ENCODE peak calls at places on chromosomes 4 and X, in seven cellular contexts. R is right lobe of liver, H is lower leg skin, S is cardiac fibroblast, Q is A549, E is pancreas, U is AG04450. B is an unnamed sample.

GRCh38 chr4:113958766-113959540 is 20.5 kb downstream of the ARSJ start:
- DNase-seq in S (peak), U (peak), R (no peak), Q (peak), H (no peak), E (no peak), B (peak)

GRCh38 chr4:81922271-81922775 is 450.6 kb upstream of the RASGEF1B start:
- DNase-seq in S (no peak), E (no peak), R (no peak), U (no peak), Q (no peak), H (no peak), B (no peak)

GRCh38 chr4:64713256-64713840 is 304.1 kb upstream of the TECRL start:
- DNase-seq in Q (peak), U (no peak), R (no peak), S (peak), H (no peak), E (no peak), B (no peak)

GRCh38 chr4:8267077-8267476 is 2.5 kb upstream of the HTRA3 start:
- DNase-seq in E (peak), U (no peak), Q (peak), S (peak), H (no peak), R (peak), B (peak)

GRCh38 chr4:173516621-173517612 is 13.1 kb downstream of the HAND2 start:
- DNase-seq in E (no peak), U (no peak), Q (no peak), H (no peak), S (peak), R (no peak), B (no peak)

GRCh38 chr4:30716158-30716557 is 4.0 kb upstream of the PCDH7 start:
- DNase-seq in H (no peak), R (no peak), S (peak), U (no peak), Q (peak), E (no peak), B (peak)

GRCh38 chr4:16659120-16659519 is 239.3 kb downstream of the LDB2 start:
- DNase-seq in H (no peak), S (no peak), E (no peak), U (no peak), R (no peak), Q (no peak), B (no peak)

GRCh38 chrX:23008431-23009099 is 8.8 kb downstream of the DDX53 start:
- DNase-seq in U (no peak), Q (peak), E (no peak), H (no peak), R (no peak), S (peak), B (peak)

GRCh38 chrX:7266261-7266660 is 118.3 kb upstream of the PUDP start:
- DNase-seq in U (no peak), R (no peak), Q (no peak), H (no peak), E (no peak), S (no peak), B (peak)

GRCh38 chr4:12846368-12846767 is 637.8 kb downstream of the RAB28 start:
- DNase-seq in H (no peak), Q (no peak), U (no peak), S (no peak), R (no peak), E (no peak), B (no peak)

GRCh38 chrX:16786791-16787735 is 797 bp downstream of the TXLNG start:
- DNase-seq in U (no peak), E (no peak), H (no peak), R (peak), S (peak), Q (no peak), B (peak)

GRCh38 chr4:12889054-12889453 is 595.1 kb downstream of the RAB28 start:
- DNase-seq in U (no peak), Q (peak), E (no peak), S (peak), R (no peak), H (peak), B (no peak)

GRCh38 chrX:15737957-15738685 is at the start of gene CA5B:
- DNase-seq in S (peak), E (peak), R (peak), H (peak), Q (peak), U (no peak), B (peak)

GRCh38 chr4:128346054-128346716 is 58.6 kb upstream of the PGRMC2 start:
- DNase-seq in U (no peak), R (no peak), E (no peak), H (no peak), Q (no peak), S (no peak), B (no peak)

GRCh38 chr4:73964862-73965611 is 16.8 kb downstream of the PF4 start:
- DNase-seq in U (no peak), Q (peak), S (no peak), R (no peak), H (no peak), E (peak), B (no peak)
- TF ChIP-seq CTCF in U (peak), Q (no peak), S (peak), R (peak), H (no peak), E (no peak), B (peak)

GRCh38 chrX:151722241-151722846 is 6.5 kb downstream of the FATE1 start:
- DNase-seq in H (no peak), U (no peak), R (peak), E (peak), S (peak), Q (peak), B (no peak)
- TF ChIP-seq CTCF in H (no peak), U (peak), R (peak), E (peak), S (no peak), Q (peak), B (no peak)

DNA sequence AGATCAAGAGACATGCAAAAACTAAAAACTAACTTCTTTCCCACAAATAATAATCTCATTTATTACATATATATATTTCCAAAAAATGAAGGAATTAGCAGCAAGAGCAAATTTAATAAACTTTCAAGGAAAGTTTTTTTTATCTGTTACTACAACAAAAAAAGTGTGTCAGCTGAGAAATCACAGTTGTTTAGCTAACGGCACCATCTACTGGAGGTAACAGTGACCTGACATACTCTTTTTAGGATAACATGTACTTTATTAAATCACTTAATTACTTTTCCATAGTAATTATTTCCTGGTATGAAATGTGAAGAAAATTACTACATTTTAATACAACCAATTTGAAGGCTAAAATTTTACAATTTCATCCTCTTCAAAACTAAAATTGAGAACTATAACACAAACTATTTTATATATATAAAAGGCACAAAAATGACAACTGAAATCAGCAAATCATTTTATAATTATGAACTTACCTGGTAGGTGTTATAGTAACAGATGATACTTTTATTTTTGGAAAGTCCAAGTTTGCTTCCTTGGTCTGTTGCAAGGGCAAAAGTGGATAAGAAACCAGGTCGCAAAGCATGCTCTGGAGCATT is 9.1 kb downstream of the LAMTOR3 start:
- DNase-seq in U (no peak), E (no peak), Q (peak), S (peak), R (no peak), H (no peak), B (peak)
- TF ChIP-seq CTCF in U (peak), E (no peak), Q (peak), S (peak), R (peak), H (no peak), B (peak)

GRCh38 chr4:24894243-24894642 is 18.6 kb downstream of the CCDC149 start:
- DNase-seq in Q (no peak), R (no peak), S (no peak), U (no peak), E (no peak), H (no peak), B (no peak)
- TF ChIP-seq CTCF in Q (no peak), R (no peak), S (no peak), U (no peak), E (no peak), H (no peak), B (no peak)

DNA sequence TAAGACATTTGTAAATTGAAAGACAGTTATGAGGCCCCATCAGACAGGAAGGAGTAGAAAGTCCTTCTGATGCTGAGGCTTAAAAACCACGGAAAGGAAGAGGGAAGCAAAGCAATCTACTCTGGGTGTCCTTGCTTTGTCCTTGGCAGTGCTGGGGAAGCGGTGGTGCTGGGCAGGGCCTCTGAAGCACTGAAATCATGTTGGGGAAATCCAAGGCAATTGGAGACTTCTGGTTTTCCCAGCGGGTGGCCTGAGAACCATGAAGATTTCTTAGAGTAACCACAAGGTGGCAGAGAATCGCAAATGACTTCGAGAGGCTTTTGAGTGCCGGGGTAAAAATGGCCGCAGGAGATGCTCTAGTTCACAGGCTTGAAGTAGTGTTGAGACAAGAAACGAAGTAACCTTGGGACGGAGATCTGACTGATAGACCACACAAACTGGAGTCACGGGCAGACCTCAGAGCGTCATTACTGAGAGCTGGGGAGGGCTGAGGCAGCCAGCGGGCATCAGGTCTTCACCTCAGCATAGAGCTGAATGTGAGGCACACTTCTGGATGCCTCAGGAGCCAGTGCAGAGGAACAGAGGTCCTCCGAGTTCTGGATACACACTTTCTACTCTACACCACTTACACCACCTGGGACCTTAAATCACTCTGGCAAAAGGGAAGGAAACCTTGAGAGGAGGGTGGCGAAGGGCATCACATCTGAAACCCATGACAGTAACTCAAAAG is 130.7 kb upstream of the GPRIN3 start:
- DNase-seq in Q (peak), R (no peak), U (no peak), H (peak), E (peak), S (peak), B (peak)
- TF ChIP-seq CTCF in Q (peak), R (peak), U (peak), H (no peak), E (peak), S (peak), B (peak)

GRCh38 chrX:18119856-18120255 is 100.8 kb downstream of the BEND2 start:
- DNase-seq in U (no peak), R (no peak), Q (peak), S (no peak), H (no peak), E (no peak), B (no peak)
- TF ChIP-seq CTCF in U (no peak), R (peak), Q (no peak), S (no peak), H (no peak), E (no peak), B (no peak)

DNA sequence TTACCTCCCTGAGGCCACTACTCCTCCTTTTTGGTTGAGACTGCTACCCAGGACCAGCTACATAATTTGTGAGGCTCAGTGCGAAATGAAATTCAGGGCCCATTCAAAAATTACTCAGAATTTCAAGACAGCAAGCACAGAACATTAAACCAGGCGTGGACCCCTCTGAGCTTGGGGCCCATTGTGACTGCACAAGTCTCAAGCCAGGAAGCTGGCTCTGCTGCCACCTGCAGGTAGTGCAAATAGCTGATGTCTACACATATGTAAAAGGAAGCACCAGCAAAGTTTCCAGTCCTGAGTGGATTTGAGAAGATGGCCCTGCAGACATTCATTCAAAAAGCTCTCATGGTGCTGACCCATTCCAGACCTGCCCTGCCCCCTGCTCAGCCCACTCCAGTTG is 213.4 kb upstream of the LNX1 start:
- DNase-seq in E (peak), R (peak), Q (peak), H (no peak), S (peak), U (no peak), B (peak)
- TF ChIP-seq CTCF in E (peak), R (peak), Q (peak), H (no peak), S (peak), U (peak), B (peak)

GRCh38 chrX:154531626-154532025 is 15.0 kb downstream of the G6PD start:
- DNase-seq in H (no peak), S (peak), R (no peak), U (no peak), Q (peak), E (no peak), B (no peak)

GRCh38 chrX:154530286-154530685 is 14.3 kb upstream of the FAM3A start:
- DNase-seq in E (no peak), S (no peak), H (no peak), U (no peak), R (no peak), Q (peak), B (no peak)

GRCh38 chrX:154529206-154529612 is 13.2 kb upstream of the FAM3A start:
- DNase-seq in U (no peak), S (peak), Q (peak), H (no peak), E (no peak), R (no peak), B (peak)

GRCh38 chrX:154525606-154526490 is 9.8 kb upstream of the FAM3A start:
- DNase-seq in S (no peak), R (no peak), E (no peak), Q (peak), H (no peak), U (no peak), B (no peak)

GRCh38 chrX:154526901-154527675 is 11.1 kb upstream of the FAM3A start:
- DNase-seq in S (peak), R (no peak), E (peak), Q (peak), U (no peak), H (peak), B (peak)
- TF ChIP-seq CTCF in S (peak), R (peak), E (peak), Q (peak), U (peak), H (no peak), B (peak)

B was measured in HFFc6.